ENCODE peak calls at places on chromosomes 6 and 20, in ten cellular contexts. V is endothelial cell; G is fibroblast of lung; W is H7; M is stimulated activated CD4-positive, alpha-beta T cell treated with anti-CD3 and anti-CD28 coated beads, Interleukin-2, amount 100 ng/mL, for 48 hours; Z is central memory CD4-positive, alpha-beta T cell; A is fibroblast of pulmonary artery; N is HS-5; I is activated CD4-positive, CD25-positive, alpha-beta regulatory T cell; B is RWPE1. U is an unnamed sample.
A peak's percentile ranks its signal among the peaks of the same experiment; 100 is the strongest.

GRCh38 chr6:144395014-144395413 is 109.9 kb downstream of the UTRN start:
- DNase-seq in I (no peak), A (peak; percentile 18), Z (no peak), W (no peak), G (no peak), V (no peak), N (no peak), M (no peak), B (peak; percentile 20), U (peak; percentile 29)

GRCh38 chr6:106886922-106887797 is 87.4 kb downstream of the CD24 start:
- DNase-seq in W (no peak), Z (no peak), A (no peak), B (no peak), N (no peak), I (no peak), V (no peak), G (no peak), M (no peak), U (no peak)

GRCh38 chr6:31769684-31770371 is 7.3 kb downstream of the VWA7 start:
- DNase-seq in B (peak; percentile 85), N (no peak), W (peak; percentile 98), I (peak; percentile 67), Z (peak; percentile 74), A (peak; percentile 64), G (no peak), M (peak; percentile 82), V (peak; percentile 64), U (peak; percentile 31)

GRCh38 chr6:34657307-34657978 is 39.1 kb downstream of the ILRUN start:
- DNase-seq in M (no peak), G (peak; percentile 85), W (no peak), Z (peak; percentile 24), I (no peak), V (peak; percentile 11), A (peak; percentile 85), B (peak; percentile 69), N (peak; percentile 70), U (peak; percentile 89)

GRCh38 chr6:170107606-170108222 is 183.2 kb downstream of the DLL1 start:
- DNase-seq in A (no peak), V (no peak), I (no peak), W (no peak), Z (no peak), B (no peak), G (no peak), N (no peak), M (no peak), U (no peak)

GRCh38 chr20:1377984-1378742 is 14.7 kb downstream of the FKBP1A start:
- DNase-seq in G (peak; percentile 80), N (peak; percentile 39), A (no peak), M (no peak), I (no peak), B (peak; percentile 49), W (no peak), V (no peak), Z (no peak), U (peak; percentile 67)

GRCh38 chr6:44009425-44010321 is 117.6 kb downstream of the MRPL14 start:
- DNase-seq in B (no peak), N (no peak), G (peak; percentile 63), W (no peak), V (no peak), Z (no peak), A (no peak), M (no peak), I (no peak), U (peak; percentile 29)

GRCh38 chr6:52284131-52284459 is 447 bp downstream of the MCM3 start:
- DNase-seq in W (peak; percentile 72), N (no peak), B (peak; percentile 20), M (peak; percentile 40), I (no peak), V (peak; percentile 66), A (no peak), Z (no peak), G (peak; percentile 25), U (peak; percentile 10)

U was measured in IMR-90.